ENCODE peak calls at places on chromosomes 11 and 22, in five cellular contexts. N is sigmoid colon, I is ovary, C is fibroblast of villous mesenchyme, H is stomach. Z is an unnamed sample.

GRCh38 chr22:26529345-26529744 is 17.1 kb upstream of the TFIP11 start:
- DNase-seq in C (peak), I (no peak), N (no peak), H (no peak), Z (no peak)

GRCh38 chr11:113193894-113194293 is 120.5 kb upstream of the TTC12 start:
- DNase-seq in I (peak), H (peak), C (no peak), N (no peak), Z (no peak)

GRCh38 chr11:73530109-73530508 is 67.8 kb downstream of the FAM168A start:
- DNase-seq in C (no peak), I (no peak), H (no peak), N (no peak), Z (no peak)

GRCh38 chr11:67615455-67616430 is 9.0 kb downstream of the NDUFV1 start:
- DNase-seq in I (no peak), N (no peak), C (no peak), H (peak), Z (peak)

GRCh38 chr11:85627332-85627997 is at the start of gene DLG2:
- DNase-seq in H (no peak), C (peak), N (no peak), I (no peak), Z (no peak)

GRCh38 chr11:76802621-76803020 is 19.5 kb downstream of the TSKU start:
- DNase-seq in C (no peak), H (no peak), N (no peak), I (no peak), Z (no peak)

GRCh38 chr11:66339163-66339675 is 3.0 kb upstream of the RIN1 start:
- DNase-seq in N (peak), I (no peak), C (no peak), H (no peak), Z (no peak)

GRCh38 chr11:34468209-34468841 is 29.6 kb downstream of the CAT start:
- DNase-seq in H (peak), N (no peak), I (no peak), C (peak), Z (peak)

GRCh38 chr22:38327805-38328204 is 10.6 kb upstream of the CSNK1E start:
- DNase-seq in N (no peak), H (no peak), C (peak), I (no peak), Z (no peak)
- H3K4me3 ChIP-seq in N (no peak), H (no peak), C (no peak), I (no peak), Z (no peak)

DNA sequence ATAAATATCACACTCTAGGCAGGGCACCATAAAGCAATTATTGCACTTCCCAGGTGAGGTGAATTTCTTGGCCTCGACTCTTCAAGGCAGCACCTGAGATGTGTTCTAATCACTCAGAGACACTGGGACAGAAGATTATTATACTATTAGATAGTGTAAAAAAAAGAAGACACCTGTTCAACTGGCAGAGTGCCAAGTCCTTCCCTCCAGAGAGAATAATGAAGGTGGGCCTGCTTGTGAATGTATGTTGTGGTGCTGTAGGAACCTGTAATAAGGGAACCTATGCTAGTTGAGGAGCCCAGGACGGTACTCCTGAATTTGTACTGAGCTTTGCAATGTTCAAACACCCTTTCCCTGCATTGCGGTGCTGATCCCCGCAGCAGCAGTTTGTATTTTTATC is 107.5 kb downstream of the NXPE2 start:
- DNase-seq in C (no peak), N (no peak), H (no peak), I (no peak), Z (no peak)
- H3K4me3 ChIP-seq in C (no peak), N (no peak), H (no peak), I (no peak), Z (no peak)

DNA sequence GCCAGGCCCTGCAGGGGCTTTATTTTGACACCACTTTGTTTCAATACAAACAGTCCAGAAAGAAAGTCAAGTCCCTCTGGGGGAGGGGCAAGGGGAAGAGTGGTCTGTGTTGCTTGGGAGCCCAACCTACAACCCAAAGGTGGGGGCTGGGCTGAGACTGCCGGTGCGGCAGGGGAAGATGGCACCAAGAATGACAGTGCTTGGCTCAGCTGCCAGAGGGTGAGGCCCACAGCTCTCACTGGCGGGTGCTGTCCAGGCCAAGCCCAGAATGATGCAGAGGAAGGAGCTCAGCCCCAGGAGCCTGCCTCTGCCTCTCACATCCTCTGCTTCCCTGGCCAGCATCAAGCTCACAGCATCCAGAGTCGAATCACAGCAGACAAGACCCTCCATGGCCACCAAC is 12.4 kb downstream of the ARFGAP2 start:
- DNase-seq in C (no peak), N (no peak), I (no peak), H (no peak), Z (no peak)
- H3K4me3 ChIP-seq in C (no peak), N (no peak), I (no peak), H (no peak), Z (no peak)

GRCh38 chr22:50523806-50524663 is 1.4 kb downstream of the SCO2 start:
- DNase-seq in N (peak), I (peak), H (no peak), C (no peak), Z (no peak)
- H3K4me3 ChIP-seq in N (peak), I (no peak), H (peak), C (peak), Z (peak)

GRCh38 chr22:22068657-22069056 is 86.1 kb upstream of the TOP3B start:
- DNase-seq in C (no peak), H (no peak), N (no peak), I (no peak), Z (no peak)
- H3K4me3 ChIP-seq in C (no peak), H (no peak), N (no peak), I (no peak), Z (no peak)

GRCh38 chr11:90133560-90134145 is 810 bp upstream of the NAALAD2 start:
- DNase-seq in H (no peak), I (no peak), N (no peak), C (no peak), Z (no peak)

GRCh38 chr11:90134420-90135003 is at the start of gene NAALAD2:
- DNase-seq in C (peak), I (peak), N (peak), H (no peak), Z (no peak)

GRCh38 chr11:90135016-90135415 is 553 bp downstream of the NAALAD2 start:
- DNase-seq in N (no peak), I (no peak), C (peak), H (no peak), Z (no peak)
- H3K4me3 ChIP-seq in N (peak), I (peak), C (peak), H (peak), Z (peak)

DNA sequence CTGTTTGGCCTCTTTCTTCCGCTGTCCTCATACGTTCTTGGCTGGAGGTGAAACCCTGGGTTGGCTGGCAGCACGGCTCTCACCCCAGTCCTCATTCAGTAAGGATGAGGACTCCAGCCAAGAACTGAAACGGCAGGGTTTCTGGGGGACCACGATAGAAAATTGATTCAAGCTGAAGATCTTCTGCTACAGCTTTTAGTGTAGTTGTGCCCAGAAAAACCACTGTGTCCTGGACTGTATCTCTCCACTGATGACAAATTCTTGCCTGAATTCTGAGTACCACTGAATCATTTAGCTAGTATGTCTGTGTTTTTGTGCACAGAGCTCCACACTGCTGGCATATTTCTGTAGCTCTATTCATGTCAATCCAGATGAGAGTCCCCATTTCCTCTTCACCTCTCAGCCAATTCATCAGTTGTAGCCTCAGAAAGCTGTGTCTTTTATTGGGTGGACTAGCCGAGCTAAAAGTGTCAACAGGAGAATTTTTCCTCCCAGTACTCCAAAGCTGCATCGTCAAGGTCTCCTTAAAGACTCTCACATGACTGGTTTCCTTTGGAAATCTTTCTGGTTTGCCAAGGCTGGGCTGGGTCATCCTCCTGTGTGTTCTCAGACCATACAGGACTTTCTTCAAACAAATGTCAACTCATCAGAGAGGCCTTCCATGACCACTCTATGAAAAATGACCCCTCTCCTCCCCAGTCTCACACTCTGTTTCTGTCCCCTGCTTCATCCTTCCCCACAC is 144.5 kb downstream of the LDLRAD3 start:
- DNase-seq in H (no peak), C (no peak), N (no peak), I (no peak), Z (no peak)
- H3K4me3 ChIP-seq in H (no peak), C (no peak), N (no peak), I (no peak), Z (no peak)

DNA sequence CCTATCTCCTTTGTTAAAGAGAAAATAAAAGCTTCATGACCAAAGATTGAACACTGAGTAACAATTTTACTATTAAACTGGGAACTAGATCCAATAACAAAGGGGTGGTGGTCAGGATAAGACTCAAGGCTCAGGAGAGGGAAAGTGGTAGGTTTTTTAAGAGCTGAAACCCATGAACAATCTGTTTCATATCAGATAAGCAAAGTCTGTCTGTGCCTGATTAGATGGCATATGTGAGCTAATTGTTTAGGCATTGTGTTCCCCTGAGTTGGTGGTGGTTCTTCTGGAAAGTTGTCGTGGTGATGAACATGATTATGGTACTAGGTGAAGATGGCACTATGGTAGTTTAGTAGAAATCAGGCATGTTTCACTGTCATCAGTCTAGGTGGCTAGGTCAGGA is 24.4 kb downstream of the USP47 start:
- DNase-seq in C (no peak), I (no peak), H (no peak), N (no peak), Z (no peak)
- H3K4me3 ChIP-seq in C (no peak), I (no peak), H (no peak), N (no peak), Z (no peak)

GRCh38 chr11:105611414-105611813 is 1.5 kb downstream of the GRIA4 start:
- DNase-seq in I (no peak), C (no peak), N (no peak), H (no peak), Z (no peak)

GRCh38 chr11:105609341-105609781 is 512 bp upstream of the GRIA4 start:
- DNase-seq in I (no peak), N (no peak), H (no peak), C (peak), Z (peak)

GRCh38 chr11:105611837-105612480 is 2.1 kb downstream of the GRIA4 start:
- DNase-seq in N (no peak), C (no peak), H (no peak), I (no peak), Z (no peak)

GRCh38 chr11:105609832-105610781 is at the start of gene GRIA4:
- DNase-seq in N (peak), H (peak), I (peak), C (peak), Z (peak)

GRCh38 chr11:105610796-105611361 is 1.0 kb downstream of the GRIA4 start:
- DNase-seq in I (no peak), N (no peak), C (no peak), H (no peak), Z (no peak)
- H3K4me3 ChIP-seq in I (no peak), N (peak), C (peak), H (peak), Z (peak)